ENCODE peak calls at places on chromosome 9, in five cellular contexts. One of them, this sample, is unnamed.

GRCh38 chr9:121627432-121627831 is 24.0 kb upstream of the DAB2IP start:
- DNase-seq in lower lobe of right lung: no peak
- DNase-seq in AG04450: no peak
- DNase-seq in AG09309: no peak
- DNase-seq in MM.1S: no peak
- DNase-seq in this sample: no peak

GRCh38 chr9:108869092-108869725 is 7.1 kb downstream of the ACTL7A start:
- DNase-seq in lower lobe of right lung: no peak
- DNase-seq in AG09309: no peak
- DNase-seq in AG04450: no peak
- DNase-seq in MM.1S: no peak
- DNase-seq in this sample: no peak

GRCh38 chr9:110583237-110583636 is 3.7 kb upstream of the SVEP1 start:
- DNase-seq in lower lobe of right lung: no peak
- DNase-seq in AG09309: no peak
- DNase-seq in MM.1S: no peak
- DNase-seq in AG04450: no peak
- DNase-seq in this sample: no peak

GRCh38 chr9:21357479-21358290 is 7.0 kb upstream of the IFNA6 start:
- DNase-seq in MM.1S: peak
- DNase-seq in AG09309: no peak
- DNase-seq in AG04450: no peak
- DNase-seq in lower lobe of right lung: no peak
- DNase-seq in this sample: no peak

GRCh38 chr9:130825051-130825651 is 9.9 kb upstream of the ABL1 start:
- DNase-seq in AG09309: no peak
- DNase-seq in lower lobe of right lung: no peak
- DNase-seq in MM.1S: no peak
- DNase-seq in AG04450: no peak
- DNase-seq in this sample: no peak

GRCh38 chr9:14346301-14346721 is 32.4 kb upstream of the NFIB start:
- DNase-seq in AG04450: no peak
- DNase-seq in lower lobe of right lung: no peak
- DNase-seq in MM.1S: no peak
- DNase-seq in AG09309: no peak
- DNase-seq in this sample: peak

GRCh38 chr9:98916660-98917059 is 27.0 kb upstream of the COL15A1 start:
- DNase-seq in AG09309: no peak
- DNase-seq in MM.1S: no peak
- DNase-seq in AG04450: no peak
- DNase-seq in lower lobe of right lung: no peak
- DNase-seq in this sample: peak

GRCh38 chr9:88596376-88596775 is 61.4 kb downstream of the NXNL2 start:
- DNase-seq in AG04450: no peak
- DNase-seq in lower lobe of right lung: no peak
- DNase-seq in MM.1S: no peak
- DNase-seq in AG09309: no peak
- DNase-seq in this sample: no peak

GRCh38 chr9:5493597-5494511 is 16.5 kb upstream of the PDCD1LG2 start:
- DNase-seq in lower lobe of right lung: peak
- DNase-seq in MM.1S: peak
- DNase-seq in AG09309: peak
- DNase-seq in AG04450: no peak
- DNase-seq in this sample: peak

GRCh38 chr9:124208571-124208970 is 49.2 kb upstream of the NEK6 start:
- DNase-seq in MM.1S: peak
- DNase-seq in lower lobe of right lung: no peak
- DNase-seq in AG04450: no peak
- DNase-seq in AG09309: no peak
- DNase-seq in this sample: no peak

GRCh38 chr9:79575560-79575959 is 3.8 kb downstream of the TLE4 start:
- DNase-seq in lower lobe of right lung: no peak
- DNase-seq in AG04450: no peak
- DNase-seq in MM.1S: no peak
- DNase-seq in AG09309: no peak
- DNase-seq in this sample: no peak

GRCh38 chr9:110432253-110432652 is 94.6 kb upstream of the TXNDC8 start:
- DNase-seq in AG09309: peak
- DNase-seq in AG04450: no peak
- DNase-seq in MM.1S: no peak
- DNase-seq in lower lobe of right lung: no peak
- DNase-seq in this sample: no peak

DNA sequence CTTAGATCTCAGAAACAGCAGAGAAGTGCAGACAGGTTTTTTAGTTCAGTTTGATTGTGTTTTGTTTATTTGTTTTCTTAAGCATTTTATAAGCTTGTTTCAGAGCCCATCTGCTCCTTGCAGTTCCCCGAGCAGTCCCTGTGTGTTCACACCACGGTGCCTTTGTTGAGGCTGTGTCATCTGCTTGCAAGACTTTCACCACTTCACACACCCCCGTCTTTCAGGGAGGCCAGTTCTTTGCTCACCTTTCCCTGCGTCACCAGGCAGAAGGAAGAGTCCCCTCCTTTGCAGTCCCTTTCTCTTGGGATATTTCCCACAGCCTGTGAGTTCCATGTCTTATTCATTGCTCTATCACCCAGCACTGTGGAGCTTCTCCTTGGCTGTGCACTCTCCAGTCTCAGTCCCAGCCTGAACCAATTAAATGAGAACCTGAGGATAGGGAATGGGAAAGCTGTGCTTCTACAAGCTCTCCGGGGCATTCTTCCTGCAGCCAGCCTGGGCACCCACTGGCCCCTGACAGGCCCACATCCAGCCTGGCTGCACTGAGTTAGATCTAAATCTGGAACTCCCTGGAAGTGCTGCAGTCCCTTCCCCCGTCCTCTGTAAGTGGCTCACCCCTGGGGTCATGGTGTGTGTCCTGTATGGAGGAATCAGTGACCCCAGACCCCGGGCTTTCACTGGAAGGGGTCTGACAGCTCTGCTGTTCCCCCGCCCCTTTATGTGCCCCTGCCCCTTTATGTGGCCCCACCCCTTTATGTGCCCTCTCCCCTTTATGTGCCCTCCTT is 5.5 kb downstream of the MVB12B start:
- DNase-seq in lower lobe of right lung: no peak
- DNase-seq in AG09309: no peak
- DNase-seq in MM.1S: no peak
- DNase-seq in AG04450: no peak
- DNase-seq in this sample: no peak
- H3K4me3 ChIP-seq in lower lobe of right lung: no peak
- H3K4me3 ChIP-seq in AG09309: no peak
- H3K4me3 ChIP-seq in MM.1S: no peak
- H3K4me3 ChIP-seq in AG04450: no peak
- H3K4me3 ChIP-seq in this sample: no peak

GRCh38 chr9:120065151-120065550 is 514.8 kb downstream of the CDK5RAP2 start:
- DNase-seq in AG04450: no peak
- DNase-seq in AG09309: no peak
- DNase-seq in MM.1S: peak
- DNase-seq in lower lobe of right lung: no peak
- DNase-seq in this sample: no peak

GRCh38 chr9:120071760-120072159 is 508.2 kb downstream of the CDK5RAP2 start:
- DNase-seq in MM.1S: no peak
- DNase-seq in lower lobe of right lung: no peak
- DNase-seq in AG09309: no peak
- DNase-seq in AG04450: no peak
- DNase-seq in this sample: no peak

GRCh38 chr9:120066315-120066714 is 513.7 kb downstream of the CDK5RAP2 start:
- DNase-seq in AG09309: peak
- DNase-seq in MM.1S: no peak
- DNase-seq in AG04450: no peak
- DNase-seq in lower lobe of right lung: no peak
- DNase-seq in this sample: no peak
- H3K4me3 ChIP-seq in AG09309: no peak
- H3K4me3 ChIP-seq in MM.1S: no peak
- H3K4me3 ChIP-seq in AG04450: no peak
- H3K4me3 ChIP-seq in lower lobe of right lung: no peak
- H3K4me3 ChIP-seq in this sample: no peak

DNA sequence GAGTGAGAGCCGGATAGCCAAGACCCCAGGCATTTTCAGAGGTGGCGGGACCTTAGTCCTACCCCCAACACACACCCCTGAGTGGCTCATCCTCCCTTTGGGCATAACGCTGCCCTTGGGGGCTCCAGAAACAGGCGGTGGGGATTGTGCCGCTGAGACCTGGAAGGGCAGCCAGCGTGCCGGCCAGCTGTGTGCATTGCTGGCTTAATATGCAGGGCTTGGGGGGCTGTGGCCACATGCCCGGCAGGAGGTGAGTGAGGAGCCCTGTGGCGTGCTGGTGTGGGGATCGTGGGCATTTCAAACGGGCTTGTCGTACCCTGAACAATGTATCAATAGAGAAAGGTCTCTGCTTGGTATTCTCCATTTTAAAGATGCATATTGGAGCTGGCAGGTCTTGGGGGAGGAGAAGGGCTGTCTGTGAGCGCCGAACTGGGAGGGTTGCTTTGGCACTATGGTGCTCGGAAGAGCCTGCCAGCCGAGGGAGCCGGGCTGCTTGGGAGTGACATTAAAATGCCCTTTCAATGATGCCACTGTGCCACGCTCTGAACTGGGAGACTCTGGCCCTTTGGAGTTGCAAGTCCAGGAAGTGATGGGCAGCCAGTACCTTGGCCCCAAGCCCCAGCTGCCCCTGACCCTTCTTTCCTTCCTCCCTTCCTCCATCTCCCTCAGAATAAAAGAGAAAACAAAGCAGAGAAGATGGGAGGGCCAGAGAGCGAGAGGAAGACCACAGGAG is 11.2 kb upstream of the OLFM1 start:
- DNase-seq in AG04450: no peak
- DNase-seq in MM.1S: no peak
- DNase-seq in lower lobe of right lung: no peak
- DNase-seq in AG09309: no peak
- DNase-seq in this sample: no peak
- H3K4me3 ChIP-seq in AG04450: no peak
- H3K4me3 ChIP-seq in MM.1S: no peak
- H3K4me3 ChIP-seq in lower lobe of right lung: peak
- H3K4me3 ChIP-seq in AG09309: peak
- H3K4me3 ChIP-seq in this sample: peak

GRCh38 chr9:18438300-18438925 is 35.5 kb upstream of the ADAMTSL1 start:
- DNase-seq in MM.1S: no peak
- DNase-seq in AG09309: no peak
- DNase-seq in AG04450: no peak
- DNase-seq in lower lobe of right lung: peak
- DNase-seq in this sample: peak
- H3K4me3 ChIP-seq in MM.1S: no peak
- H3K4me3 ChIP-seq in AG09309: peak
- H3K4me3 ChIP-seq in AG04450: peak
- H3K4me3 ChIP-seq in lower lobe of right lung: peak
- H3K4me3 ChIP-seq in this sample: peak

GRCh38 chr9:77020438-77021264 is 1.2 kb downstream of the FOXB2 start:
- DNase-seq in MM.1S: no peak
- DNase-seq in lower lobe of right lung: no peak
- DNase-seq in AG04450: no peak
- DNase-seq in AG09309: no peak
- DNase-seq in this sample: peak
- H3K4me3 ChIP-seq in MM.1S: no peak
- H3K4me3 ChIP-seq in lower lobe of right lung: peak
- H3K4me3 ChIP-seq in AG04450: no peak
- H3K4me3 ChIP-seq in AG09309: no peak
- H3K4me3 ChIP-seq in this sample: peak

GRCh38 chr9:137588311-137588710 is 2.0 kb downstream of the ZMYND19 start:
- DNase-seq in AG04450: no peak
- DNase-seq in AG09309: no peak
- DNase-seq in lower lobe of right lung: no peak
- DNase-seq in MM.1S: no peak
- DNase-seq in this sample: no peak
- H3K4me3 ChIP-seq in AG04450: no peak
- H3K4me3 ChIP-seq in AG09309: no peak
- H3K4me3 ChIP-seq in lower lobe of right lung: no peak
- H3K4me3 ChIP-seq in MM.1S: no peak
- H3K4me3 ChIP-seq in this sample: no peak

DNA sequence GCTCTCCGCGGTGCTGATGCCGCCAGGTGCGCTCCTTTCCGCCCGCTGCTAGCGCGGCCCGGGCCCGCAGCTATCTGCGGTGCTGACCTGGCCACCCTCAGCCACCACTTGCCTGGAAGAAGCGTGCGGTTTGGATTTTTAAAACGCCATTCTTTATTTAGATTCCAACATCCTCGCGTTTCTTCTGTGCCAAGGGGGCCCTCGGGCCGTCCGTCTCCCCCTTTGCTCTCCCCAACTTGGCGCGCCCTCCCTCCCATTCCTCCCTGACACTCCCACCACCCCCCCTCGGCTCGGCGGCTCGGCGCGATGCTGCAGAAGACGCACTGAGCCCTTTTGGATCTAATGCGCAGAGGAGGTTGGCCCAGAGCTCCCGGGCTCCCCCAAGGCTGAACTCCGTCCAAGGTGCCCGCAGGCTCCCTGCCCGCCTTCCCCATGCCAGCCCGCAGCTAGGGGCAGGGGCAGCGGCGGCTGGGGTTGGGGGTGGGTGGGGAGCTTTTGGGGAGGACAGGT is at the start of gene BARHL1:
- DNase-seq in AG04450: no peak
- DNase-seq in lower lobe of right lung: no peak
- DNase-seq in AG09309: no peak
- DNase-seq in MM.1S: no peak
- DNase-seq in this sample: no peak
- H3K4me3 ChIP-seq in AG04450: peak
- H3K4me3 ChIP-seq in lower lobe of right lung: peak
- H3K4me3 ChIP-seq in AG09309: peak
- H3K4me3 ChIP-seq in MM.1S: peak
- H3K4me3 ChIP-seq in this sample: peak

DNA sequence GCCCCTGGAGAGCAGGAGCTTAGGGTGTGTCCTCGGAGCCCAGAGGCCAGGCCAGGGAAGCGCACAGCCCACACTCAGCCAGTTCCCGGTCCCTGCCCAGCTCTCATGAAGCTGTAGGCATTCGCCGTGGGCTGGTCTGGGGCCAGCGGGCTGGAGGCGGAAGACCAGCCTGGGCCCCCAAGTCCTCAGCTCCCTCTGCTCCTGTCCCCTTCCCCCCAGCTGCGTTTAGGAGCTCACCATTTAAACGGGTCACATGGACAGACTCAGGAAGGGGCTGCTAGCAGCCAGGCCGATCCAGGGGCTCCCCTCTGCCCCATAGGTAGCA is 17.4 kb downstream of the DNLZ start:
- DNase-seq in MM.1S: no peak
- DNase-seq in AG04450: no peak
- DNase-seq in lower lobe of right lung: no peak
- DNase-seq in AG09309: no peak
- DNase-seq in this sample: no peak
- H3K4me3 ChIP-seq in MM.1S: no peak
- H3K4me3 ChIP-seq in AG04450: no peak
- H3K4me3 ChIP-seq in lower lobe of right lung: peak
- H3K4me3 ChIP-seq in AG09309: no peak
- H3K4me3 ChIP-seq in this sample: no peak